ENCODE peak calls at places on chromosomes 3 and 15, in six cellular contexts. D is WERI-Rb-1, S is kidney glomerular epithelial cell, X is uterus, L is neuronal stem cell, Q is midbrain. Y is an unnamed sample.
A peak's percentile ranks its signal among the peaks of the same experiment; 100 is the strongest.

GRCh38 chr3:67689806-67690205 is 35.4 kb upstream of the SUCLG2 start:
- DNase-seq in D (no peak), S (no peak), X (no peak), L (no peak), Q (no peak), Y (no peak)

GRCh38 chr3:123459867-123460266 is 11.0 kb upstream of the ADCY5 start:
- DNase-seq in D (peak; percentile 69), S (no peak), X (no peak), L (peak; percentile 11), Q (no peak), Y (no peak)

GRCh38 chr3:2915826-2916225 is 194.3 kb downstream of the IL5RA start:
- DNase-seq in D (no peak), S (no peak), X (no peak), L (no peak), Q (no peak), Y (no peak)

GRCh38 chr3:64344721-64345207 is 119.5 kb upstream of the PRICKLE2 start:
- DNase-seq in D (no peak), S (peak; percentile 75), X (peak; percentile 40), L (no peak), Q (no peak), Y (no peak)

GRCh38 chr3:42314411-42314810 is 48.4 kb upstream of the CCK start:
- DNase-seq in D (no peak), S (no peak), X (no peak), L (no peak), Q (no peak), Y (no peak)

GRCh38 chr15:66679657-66680108 is 22.4 kb upstream of the SMAD6 start:
- DNase-seq in D (peak; percentile 74), S (no peak), X (no peak), L (no peak), Q (no peak), Y (peak; percentile 88)

GRCh38 chr3:48662753-48663488 is at the start of gene CELSR3:
- DNase-seq in D (peak; percentile 90), S (peak; percentile 85), X (peak; percentile 48), L (peak; percentile 90), Q (peak; percentile 84), Y (peak; percentile 92)

GRCh38 chr3:16601539-16602005 is 3.7 kb downstream of the DAZL start:
- DNase-seq in D (no peak), S (no peak), X (no peak), L (no peak), Q (no peak), Y (no peak)

GRCh38 chr15:47732243-47732642 is 14.9 kb downstream of the SEMA6D start:
- DNase-seq in D (no peak), S (no peak), X (no peak), L (no peak), Q (no peak), Y (no peak)

GRCh38 chr3:146165844-146166243 is 4.9 kb upstream of the PLOD2 start:
- DNase-seq in D (no peak), S (peak; percentile 70), X (no peak), L (no peak), Q (no peak), Y (no peak)

GRCh38 chr3:4060064-4060463 is 243.1 kb upstream of the SETMAR start:
- DNase-seq in D (no peak), S (peak; percentile 6), X (no peak), L (no peak), Q (no peak), Y (no peak)

GRCh38 chr3:172153335-172153861 is 114.0 kb downstream of the FNDC3B start:
- DNase-seq in D (no peak), S (peak; percentile 94), X (peak; percentile 90), L (no peak), Q (peak; percentile 36), Y (no peak)

GRCh38 chr3:104066658-104067057 is 1300.1 kb upstream of the ALCAM start:
- DNase-seq in D (no peak), S (peak; percentile 32), X (no peak), L (no peak), Q (no peak), Y (no peak)

Y was measured in SK-N-SH.